ENCODE peak calls at places on chromosomes 7 and 10, in four cellular contexts. A, J, I and F are unnamed samples.
A peak's percentile ranks its signal among the peaks of the same experiment; 100 is the strongest.

GRCh38 chr7:5699951-5700384 is 81.5 kb downstream of the RNF216 start:
- DNase-seq in A (peak; percentile 43), J (no peak), I (no peak), F (no peak)

GRCh38 chr7:74289660-74290589 is 718 bp downstream of the CLIP2 start:
- DNase-seq in A (no peak), J (peak; percentile 73), I (no peak), F (peak; percentile 35)

GRCh38 chr7:106895246-106895864 is 30.3 kb downstream of the PIK3CG start:
- DNase-seq in A (no peak), J (peak; percentile 17), I (no peak), F (no peak)

GRCh38 chr10:115829501-115830215 is 443.3 kb downstream of the GFRA1 start:
- DNase-seq in A (peak; percentile 62), J (no peak), I (no peak), F (no peak)

GRCh38 chr7:100013328-100013676 is 2.1 kb upstream of the ZKSCAN1 start:
- DNase-seq in A (no peak), J (no peak), I (no peak), F (no peak)

GRCh38 chr7:26562841-26563240 is 271.2 kb downstream of the SNX10 start:
- DNase-seq in A (no peak), J (no peak), I (peak; percentile 30), F (no peak)

GRCh38 chr7:95859434-95859833 is 87.1 kb downstream of the DYNC1I1 start:
- DNase-seq in A (peak; percentile 87), J (no peak), I (no peak), F (peak; percentile 98)

GRCh38 chr10:129864082-129864481 is 100.0 kb downstream of the EBF3 start:
- DNase-seq in A (no peak), J (no peak), I (no peak), F (no peak)

GRCh38 chr7:21253740-21254687 is 173.9 kb upstream of the SP4 start:
- DNase-seq in A (peak; percentile 35), J (peak; percentile 58), I (peak; percentile 76), F (peak; percentile 88)

GRCh38 chr10:129971381-129972144 is 7.5 kb upstream of the EBF3 start:
- DNase-seq in A (peak; percentile 15), J (peak; percentile 53), I (no peak), F (peak; percentile 54)

GRCh38 chr10:118568327-118568848 is 27.1 kb downstream of the PRLHR start:
- DNase-seq in A (peak; percentile 32), J (peak; percentile 62), I (peak; percentile 63), F (peak; percentile 44)

GRCh38 chr7:15306286-15306685 is 255.5 kb downstream of the AGMO start:
- DNase-seq in A (no peak), J (no peak), I (no peak), F (no peak)

GRCh38 chr7:107147464-107148214 is 21.2 kb upstream of the HBP1 start:
- DNase-seq in A (peak; percentile 35), J (no peak), I (no peak), F (peak; percentile 56)

GRCh38 chr10:75585294-75585693 is 153.9 kb downstream of the LRMDA start:
- DNase-seq in A (no peak), J (no peak), I (no peak), F (no peak)

GRCh38 chr10:3217301-3217700 is 44.7 kb upstream of the PITRM1 start:
- DNase-seq in A (peak; percentile 90), J (no peak), I (no peak), F (no peak)

GRCh38 chr10:128660726-128661125 is 534.5 kb upstream of the MKI67 start:
- DNase-seq in A (no peak), J (no peak), I (no peak), F (no peak)

GRCh38 chr10:34281661-34282060 is 533.4 kb downstream of the PARD3 start:
- DNase-seq in A (no peak), J (no peak), I (no peak), F (no peak)

GRCh38 chr7:153061913-153062528 is 302.5 kb downstream of the ACTR3B start:
- DNase-seq in A (no peak), J (no peak), I (peak; percentile 40), F (peak; percentile 58)

GRCh38 chr7:113099284-113099919 is 12.8 kb upstream of the GPR85 start:
- DNase-seq in A (no peak), J (no peak), I (no peak), F (peak; percentile 89)

GRCh38 chr7:27174077-27175004 is at the start of gene HOXA10:
- DNase-seq in A (no peak), J (peak; percentile 78), I (no peak), F (no peak)

GRCh38 chr10:124375691-124376090 is 43.0 kb downstream of the OAT start:
- DNase-seq in A (no peak), J (no peak), I (no peak), F (no peak)

GRCh38 chr7:73964786-73965185 is 63.2 kb upstream of the ELN start:
- DNase-seq in A (no peak), J (no peak), I (no peak), F (no peak)

DNA sequence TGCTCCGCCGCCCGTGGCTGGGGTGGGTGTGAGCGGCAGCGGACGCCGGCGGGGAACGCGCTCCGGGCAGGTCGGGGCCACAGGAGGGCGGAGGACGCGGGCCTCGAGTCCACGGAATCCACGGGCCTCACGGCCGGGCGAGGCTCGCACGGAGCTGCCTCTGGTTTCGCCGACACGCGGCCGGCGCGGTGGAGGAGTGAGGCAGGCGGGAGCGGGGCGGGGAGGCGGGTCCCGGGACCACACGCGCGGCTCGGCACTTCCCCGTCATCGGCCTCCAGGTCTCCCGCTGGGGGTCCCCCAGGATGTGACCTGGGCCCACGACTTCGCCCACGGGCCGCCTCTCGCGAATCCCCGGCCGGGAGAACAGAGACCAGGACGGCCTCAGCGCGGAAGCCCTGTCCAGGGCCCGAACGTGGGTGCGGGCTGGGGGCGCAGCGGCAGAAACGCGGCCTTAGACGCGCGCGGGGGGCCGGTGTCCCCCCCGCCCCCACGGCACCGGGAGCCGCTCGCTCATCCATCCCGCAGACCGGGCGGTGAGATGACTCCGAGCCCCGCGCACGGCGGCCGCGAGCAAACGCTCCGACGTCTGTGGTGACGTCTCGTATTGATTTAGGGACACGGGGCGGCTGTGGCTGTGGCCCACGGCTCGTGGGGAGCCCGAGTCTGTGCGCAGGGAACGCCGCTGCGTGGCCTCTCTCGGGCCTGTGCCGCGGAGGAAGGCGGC is 744 bp upstream of the NKX6-2 start:
- DNase-seq in A (no peak), J (no peak), I (no peak), F (no peak)
- H3K9me3 ChIP-seq in A (no peaks in the 10 kb centered on the region), J (no peaks in the 10 kb centered on the region), I (no peaks in the 10 kb centered on the region), F (no peaks in the 10 kb centered on the region)

GRCh38 chr10:110881905-110882304 is 10.2 kb downstream of the PDCD4 start:
- DNase-seq in A (no peak), J (no peak), I (no peak), F (no peak)
- H3K27ac ChIP-seq in A (no peak overlapping the region), J (no peak overlapping the region), I (peak overlapping the region; percentile 5), F (no peak overlapping the region)

GRCh38 chr10:110860576-110861241 is 11.0 kb upstream of the PDCD4 start:
- DNase-seq in A (no peak), J (peak; percentile 61), I (no peak), F (peak; percentile 26)
- H3K4me1 ChIP-seq in A (peaks cover 8% of the 10 kb centered on the region), J (peaks cover 34% of the 10 kb centered on the region), I (peaks cover 43% of the 10 kb centered on the region), F (peaks cover 41% of the 10 kb centered on the region)

GRCh38 chr7:63054191-63054661 is 944.4 kb upstream of the ZNF722 start:
- DNase-seq in A (no peak), J (no peak), I (peak; percentile 49), F (no peak)

DNA sequence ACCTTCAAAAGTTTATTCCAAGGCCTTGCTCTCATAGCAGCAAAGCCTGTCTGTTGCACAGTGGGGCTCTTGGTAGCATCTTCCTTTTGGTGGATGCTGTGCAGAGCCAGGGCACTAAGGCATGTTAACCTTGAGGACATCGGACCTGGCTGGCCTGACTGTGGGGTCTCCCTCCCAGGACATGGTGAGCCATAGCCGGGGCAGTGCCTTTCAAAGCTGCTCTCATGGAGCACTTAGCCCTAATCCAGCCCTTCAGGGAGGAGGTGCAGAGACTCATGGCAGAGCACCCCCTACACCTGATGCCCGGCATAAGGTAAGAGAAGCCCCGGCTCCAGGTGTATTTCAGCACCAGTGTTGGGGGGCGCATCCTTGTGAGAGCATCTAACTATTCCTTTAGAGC is 941.4 kb upstream of the ZNF722 start:
- DNase-seq in A (no peak), J (no peak), I (no peak), F (no peak)
- H3K9me3 ChIP-seq in A (no peaks in the 10 kb centered on the region), J (no peaks in the 10 kb centered on the region), I (no peaks in the 10 kb centered on the region), F (no peaks in the 10 kb centered on the region)

GRCh38 chr10:70891636-70892035 is 3.3 kb upstream of the PCBD1 start:
- DNase-seq in A (peak; percentile 38), J (no peak), I (no peak), F (peak; percentile 13)

GRCh38 chr10:70893227-70894006 is 5.1 kb upstream of the PCBD1 start:
- DNase-seq in A (no peak), J (no peak), I (no peak), F (no peak)

GRCh38 chr10:70889291-70889690 is 926 bp upstream of the PCBD1 start:
- DNase-seq in A (no peak), J (no peak), I (no peak), F (no peak)

GRCh38 chr10:70892631-70893030 is 4.3 kb upstream of the PCBD1 start:
- DNase-seq in A (no peak), J (no peak), I (no peak), F (no peak)

GRCh38 chr10:70890917-70891431 is 2.6 kb upstream of the PCBD1 start:
- DNase-seq in A (no peak), J (peak; percentile 34), I (peak; percentile 90), F (peak; percentile 67)
- H3K27ac ChIP-seq in A (no peak overlapping the region), J (no peak overlapping the region), I (no peak overlapping the region), F (peak overlapping the region; percentile 40)

DNA sequence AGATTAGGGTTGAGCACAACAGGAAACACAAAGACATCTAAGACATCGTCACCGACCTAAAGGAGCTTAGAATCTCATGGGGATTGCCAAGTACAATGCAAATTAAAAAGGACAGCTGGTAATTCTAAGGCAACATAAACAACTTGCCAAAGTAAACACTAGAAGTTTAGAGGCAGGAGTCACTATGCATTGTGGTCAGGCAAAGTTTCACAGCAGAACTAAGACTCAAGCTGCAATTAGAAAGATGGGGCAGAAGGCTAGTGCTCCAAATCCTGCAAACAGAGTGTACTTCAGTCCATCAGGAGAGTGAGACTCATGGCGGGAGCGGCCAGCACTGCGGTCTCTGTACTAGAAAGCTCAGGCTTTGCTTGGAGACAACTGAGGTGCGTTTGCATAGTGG is 52.7 kb downstream of the HIPK2 start:
- DNase-seq in A (peak; percentile 87), J (no peak), I (no peak), F (peak; percentile 62)
- H3K4me1 ChIP-seq in A (peaks cover 23% of the 10 kb centered on the region), J (peaks cover 26% of the 10 kb centered on the region), I (no peaks in the 10 kb centered on the region), F (peaks cover 3% of the 10 kb centered on the region)

DNA sequence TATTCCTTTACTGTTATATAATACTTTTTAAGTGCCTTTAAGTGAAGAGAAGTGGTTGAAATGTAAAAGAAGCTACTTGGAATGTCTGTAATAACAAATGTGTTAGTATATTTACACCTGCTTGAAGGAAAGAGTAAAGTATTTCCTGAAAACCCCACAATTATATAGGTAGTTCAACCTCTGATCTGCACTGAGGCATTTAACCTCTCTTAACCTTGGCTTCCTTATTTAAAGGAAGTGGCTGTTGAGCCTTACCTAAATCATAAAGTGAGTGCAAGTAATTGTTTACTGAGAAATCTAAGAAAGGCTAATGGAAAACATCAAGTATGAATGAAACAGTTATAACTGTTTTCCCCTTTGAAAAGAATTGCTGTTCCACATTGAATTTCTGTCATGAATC is 294.5 kb downstream of the ADK start:
- DNase-seq in A (no peak), J (no peak), I (no peak), F (no peak)
- H3K9me3 ChIP-seq in A (no peaks in the 10 kb centered on the region), J (no peaks in the 10 kb centered on the region), I (no peaks in the 10 kb centered on the region), F (no peaks in the 10 kb centered on the region)

GRCh38 chr7:34058791-34059550 is 153.6 kb downstream of the BMPER start:
- DNase-seq in A (no peak), J (no peak), I (peak; percentile 24), F (no peak)
- H3K27ac ChIP-seq in A (peak overlapping the region; percentile 12), J (no peak overlapping the region), I (no peak overlapping the region), F (no peak overlapping the region)